ENCODE peak calls at places on chromosome 10, in eight cellular contexts. T is PC-9; Y is stimulated activated naive CD8-positive, alpha-beta T cell treated with anti-CD3 and anti-CD28 coated beads, Interleukin-15, Interleukin-2, amounts not matched to agents 100 U/mL and 50 U/mL, for 24 hours; L is MCF 10A; O is lower leg skin; R is NCI-H1092 treated with DMSO at 0.1 percent for 48 hours; J is posterior vena cava; V is occipital lobe. F is an unnamed sample.

GRCh38 chr10:22105270-22105669 is 101.7 kb upstream of the DNAJC1 start:
- DNase-seq in T (no peak), Y (no peak), L (no peak), O (no peak), R (no peak), J (no peak), V (no peak), F (no peak)

GRCh38 chr10:121774404-121774803 is 153.4 kb downstream of the ATE1 start:
- DNase-seq in T (no peak), Y (no peak), L (no peak), O (no peak), R (no peak), J (no peak), V (no peak), F (no peak)

GRCh38 chr10:47060993-47061500 is 149.8 kb downstream of the PTPN20 start:
- DNase-seq in T (no peak), Y (no peak), L (no peak), O (no peak), R (no peak), J (no peak), V (no peak), F (no peak)

GRCh38 chr10:14129770-14130169 is 201.0 kb downstream of the FRMD4A start:
- DNase-seq in T (no peak), Y (no peak), L (no peak), O (peak), R (no peak), J (no peak), V (no peak), F (no peak)

GRCh38 chr10:22816298-22816653 is 101.9 kb upstream of the PIP4K2A start:
- DNase-seq in T (peak), Y (no peak), L (peak), O (no peak), R (no peak), J (no peak), V (no peak), F (no peak)

GRCh38 chr10:95235676-95236067 is 41.6 kb downstream of the ACSM6 start:
- DNase-seq in T (no peak), Y (no peak), L (no peak), O (no peak), R (no peak), J (no peak), V (no peak), F (no peak)

GRCh38 chr10:84074521-84074920 is 64.8 kb upstream of the GHITM start:
- DNase-seq in T (no peak), Y (no peak), L (no peak), O (no peak), R (no peak), J (no peak), V (no peak), F (no peak)

GRCh38 chr10:4119107-4119506 is 334.1 kb upstream of the KLF6 start:
- DNase-seq in T (no peak), Y (no peak), L (no peak), O (no peak), R (no peak), J (no peak), V (no peak), F (no peak)

GRCh38 chr10:43843331-43844101 is 194.8 kb upstream of the ZNF32 start:
- DNase-seq in T (no peak), Y (no peak), L (peak), O (no peak), R (no peak), J (no peak), V (no peak), F (no peak)

GRCh38 chr10:11598749-11599396 is 12.6 kb downstream of the USP6NL start:
- DNase-seq in T (no peak), Y (no peak), L (no peak), O (no peak), R (no peak), J (no peak), V (no peak), F (no peak)

GRCh38 chr10:5196613-5197234 is at the start of gene AKR1C4:
- DNase-seq in T (no peak), Y (no peak), L (no peak), O (no peak), R (no peak), J (no peak), V (no peak), F (no peak)

GRCh38 chr10:119896937-119897336 is 4.4 kb downstream of the SEC23IP start:
- DNase-seq in T (no peak), Y (no peak), L (peak), O (no peak), R (no peak), J (no peak), V (no peak), F (no peak)

GRCh38 chr10:131178956-131179355 is 132.6 kb downstream of the TCERG1L start:
- DNase-seq in T (no peak), Y (no peak), L (no peak), O (peak), R (no peak), J (peak), V (no peak), F (no peak)

GRCh38 chr10:75233444-75234016 is 2.2 kb downstream of the COMTD1 start:
- DNase-seq in T (no peak), Y (no peak), L (peak), O (peak), R (no peak), J (no peak), V (no peak), F (no peak)

GRCh38 chr10:129241461-129241860 is 225.6 kb upstream of the MGMT start:
- DNase-seq in T (no peak), Y (no peak), L (no peak), O (no peak), R (no peak), J (no peak), V (no peak), F (no peak)

GRCh38 chr10:43961523-43962345 is 313.1 kb upstream of the ZNF32 start:
- DNase-seq in T (no peak), Y (no peak), L (no peak), O (peak), R (no peak), J (peak), V (no peak), F (no peak)

GRCh38 chr10:31866118-31866670 is 62.4 kb downstream of the ARHGAP12 start:
- DNase-seq in T (no peak), Y (no peak), L (peak), O (no peak), R (no peak), J (no peak), V (no peak), F (no peak)

GRCh38 chr10:30869566-30869965 is 162.1 kb downstream of the ZNF438 start:
- DNase-seq in T (no peak), Y (no peak), L (no peak), O (no peak), R (no peak), J (no peak), V (no peak), F (no peak)

GRCh38 chr10:63763744-63764143 is 242.5 kb downstream of the REEP3 start:
- DNase-seq in T (no peak), Y (no peak), L (peak), O (no peak), R (no peak), J (no peak), V (no peak), F (no peak)

GRCh38 chr10:59887006-59887405 is 19.4 kb downstream of the CCDC6 start:
- DNase-seq in T (no peak), Y (no peak), L (no peak), O (no peak), R (no peak), J (no peak), V (no peak), F (no peak)

GRCh38 chr10:46299531-46300366 is 13.0 kb downstream of the ANTXRL start:
- DNase-seq in T (no peak), Y (no peak), L (no peak), O (peak), R (no peak), J (no peak), V (no peak), F (no peak)

GRCh38 chr10:56911906-56912480 is 550.9 kb upstream of the ZWINT start:
- DNase-seq in T (no peak), Y (no peak), L (no peak), O (no peak), R (no peak), J (no peak), V (no peak), F (no peak)

GRCh38 chr10:113681533-113682470 is 2.1 kb downstream of the CASP7 start:
- DNase-seq in T (no peak), Y (peak), L (no peak), O (no peak), R (no peak), J (no peak), V (no peak), F (no peak)

GRCh38 chr10:62098278-62099121 is 170.1 kb downstream of the RTKN2 start:
- DNase-seq in T (peak), Y (no peak), L (no peak), O (no peak), R (no peak), J (no peak), V (no peak), F (no peak)

GRCh38 chr10:100715445-100716385 is 29.7 kb upstream of the PAX2 start:
- DNase-seq in T (no peak), Y (no peak), L (no peak), O (peak), R (no peak), J (no peak), V (no peak), F (no peak)

GRCh38 chr10:121213436-121213835 is 362.3 kb downstream of the WDR11 start:
- DNase-seq in T (no peak), Y (no peak), L (no peak), O (no peak), R (no peak), J (no peak), V (no peak), F (no peak)

GRCh38 chr10:63573068-63573697 is 52.0 kb downstream of the REEP3 start:
- DNase-seq in T (no peak), Y (no peak), L (peak), O (no peak), R (peak), J (no peak), V (no peak), F (no peak)

GRCh38 chr10:4186849-4187248 is 401.8 kb upstream of the KLF6 start:
- DNase-seq in T (no peak), Y (no peak), L (no peak), O (no peak), R (no peak), J (no peak), V (no peak), F (no peak)

GRCh38 chr10:32189400-32190084 is 133.3 kb upstream of the KIF5B start:
- DNase-seq in T (no peak), Y (no peak), L (peak), O (no peak), R (no peak), J (no peak), V (no peak), F (no peak)

GRCh38 chr10:77925795-77926565 is 575 bp downstream of the DLG5 start:
- DNase-seq in T (peak), Y (peak), L (peak), O (peak), R (peak), J (peak), V (no peak), F (no peak)

GRCh38 chr10:123808873-123809272 is 82.7 kb downstream of the CPXM2 start:
- DNase-seq in T (no peak), Y (no peak), L (peak), O (no peak), R (no peak), J (no peak), V (no peak), F (no peak)

GRCh38 chr10:117562896-117563737 is 20.6 kb downstream of the EMX2 start:
- DNase-seq in T (no peak), Y (no peak), L (no peak), O (no peak), R (no peak), J (no peak), V (no peak), F (no peak)

GRCh38 chr10:260819-261429 is 125.7 kb downstream of the ZMYND11 start:
- DNase-seq in T (no peak), Y (no peak), L (no peak), O (no peak), R (no peak), J (no peak), V (no peak), F (no peak)

GRCh38 chr10:122188706-122189105 is 82.4 kb upstream of the BTBD16 start:
- DNase-seq in T (no peak), Y (no peak), L (no peak), O (no peak), R (no peak), J (no peak), V (no peak), F (no peak)

GRCh38 chr10:123621910-123622309 is 44.2 kb upstream of the GPR26 start:
- DNase-seq in T (no peak), Y (no peak), L (no peak), O (no peak), R (no peak), J (no peak), V (no peak), F (no peak)

GRCh38 chr10:8278099-8278498 is 223.6 kb downstream of the GATA3 start:
- DNase-seq in T (no peak), Y (no peak), L (no peak), O (no peak), R (no peak), J (no peak), V (no peak), F (no peak)

GRCh38 chr10:113666682-113667252 is 2.9 kb upstream of the NRAP start:
- DNase-seq in T (no peak), Y (no peak), L (no peak), O (no peak), R (no peak), J (no peak), V (no peak), F (no peak)

GRCh38 chr10:108913300-108913699 is 1010.0 kb downstream of the XPNPEP1 start:
- DNase-seq in T (no peak), Y (no peak), L (no peak), O (no peak), R (no peak), J (no peak), V (no peak), F (no peak)

F was measured in NCI-H1105.